ENCODE peak calls at places on chromosomes 1 and 21, in four cellular contexts. N is HFF-Myc, Z is nephron progenitor cell, W is RWPE2. G is an unnamed sample.

GRCh38 chr1:228312091-228312764 is 94.4 kb downstream of the TRIM11 start:
- DNase-seq in Z (no peak), N (no peak), W (no peak), G (peak; percentile 9)

GRCh38 chr1:119968068-119968492 is 71.8 kb upstream of the ADAM30 start:
- DNase-seq in W (no peak), N (no peak), Z (peak; percentile 66), G (peak; percentile 53)

GRCh38 chr1:25245809-25246599 is 1.2 kb downstream of the RSRP1 start:
- DNase-seq in N (no peak), W (no peak), Z (no peak), G (no peak)

GRCh38 chr1:1198423-1199140 is 7.8 kb downstream of the TNFRSF18 start:
- DNase-seq in N (no peak), Z (peak; percentile 5), W (no peak), G (no peak)

GRCh38 chr1:39625462-39626273 is 13.8 kb downstream of the HEYL start:
- DNase-seq in N (no peak), W (no peak), Z (no peak), G (no peak)

GRCh38 chr1:246308533-246309075 is 198.5 kb downstream of the SMYD3 start:
- DNase-seq in N (no peak), Z (no peak), W (no peak), G (no peak)

GRCh38 chr1:234488054-234488953 is 9.3 kb upstream of the TARBP1 start:
- DNase-seq in Z (no peak), W (no peak), N (no peak), G (no peak)

GRCh38 chr1:207362962-207363858 is 41.7 kb downstream of the CD55 start:
- DNase-seq in Z (no peak), W (no peak), N (no peak), G (no peak)

GRCh38 chr1:38000529-38001453 is 4.5 kb downstream of the FHL3 start:
- DNase-seq in Z (no peak), W (no peak), N (peak; percentile 75), G (no peak)

GRCh38 chr1:237042892-237043576 is 1.1 kb downstream of the RYR2 start:
- DNase-seq in Z (peak; percentile 54), N (no peak), W (no peak), G (no peak)

GRCh38 chr1:35807614-35808375 is at the start of gene AGO4:
- DNase-seq in W (no peak), Z (peak; percentile 79), N (peak; percentile 9), G (peak; percentile 52)

GRCh38 chr1:67791686-67792475 is 41.4 kb downstream of the GNG12 start:
- DNase-seq in N (peak; percentile 70), Z (no peak), W (peak; percentile 66), G (no peak)

GRCh38 chr21:41477641-41478318 is 30.2 kb downstream of the TMPRSS2 start:
- DNase-seq in Z (no peak), N (no peak), W (no peak), G (no peak)

GRCh38 chr1:236338096-236338495 is 56.0 kb upstream of the EDARADD start:
- DNase-seq in W (no peak), N (no peak), Z (no peak), G (no peak)

GRCh38 chr1:69523032-69523431 is 44.7 kb upstream of the LRRC7 start:
- DNase-seq in Z (no peak), N (peak; percentile 33), W (no peak), G (no peak)

GRCh38 chr21:44845418-44846200 is 27.7 kb upstream of the SUMO3 start:
- DNase-seq in W (peak; percentile 75), N (no peak), Z (peak; percentile 81), G (peak; percentile 26)

GRCh38 chr1:73401666-73402065 is 796.3 kb downstream of the LRRIQ3 start:
- DNase-seq in Z (no peak), N (no peak), W (no peak), G (no peak)

GRCh38 chr1:46477153-46477929 is 12.3 kb upstream of the DMBX1 start:
- DNase-seq in Z (peak; percentile 83), W (no peak), N (peak; percentile 17), G (peak; percentile 67)

GRCh38 chr1:162627662-162628296 is 4.5 kb upstream of the DDR2 start:
- DNase-seq in Z (no peak), N (no peak), W (no peak), G (no peak)

GRCh38 chr1:78553859-78554258 is 63.1 kb downstream of the PTGFR start:
- DNase-seq in N (no peak), Z (no peak), W (no peak), G (no peak)

GRCh38 chr1:181010789-181011188 is 11.9 kb downstream of the STX6 start:
- DNase-seq in W (no peak), Z (no peak), N (no peak), G (no peak)

GRCh38 chr1:168535536-168535935 is 8.3 kb downstream of the XCL2 start:
- DNase-seq in W (no peak), Z (no peak), N (no peak), G (no peak)

GRCh38 chr1:17204546-17205440 is at the start of gene PADI1:
- DNase-seq in Z (no peak), N (no peak), W (no peak), G (no peak)

GRCh38 chr1:92503043-92503925 is 16.6 kb upstream of the GFI1 start:
- DNase-seq in W (no peak), Z (no peak), N (no peak), G (no peak)

GRCh38 chr1:52423771-52424170 is 19.4 kb downstream of the PRPF38A start:
- DNase-seq in W (no peak), Z (no peak), N (no peak), G (no peak)

GRCh38 chr1:184228558-184228957 is 158.3 kb upstream of the C1orf21 start:
- DNase-seq in N (no peak), W (no peak), Z (no peak), G (no peak)

GRCh38 chr1:78359666-78360065 is 131.1 kb upstream of the PTGFR start:
- DNase-seq in Z (no peak), N (no peak), W (no peak), G (no peak)

GRCh38 chr1:166489356-166489669 is 322.5 kb upstream of the FAM78B start:
- DNase-seq in Z (no peak), W (no peak), N (no peak), G (no peak)

GRCh38 chr1:166485620-166486019 is 318.8 kb upstream of the FAM78B start:
- DNase-seq in Z (no peak), W (no peak), N (no peak), G (no peak)

GRCh38 chr1:166489670-166490436 is 323.1 kb upstream of the FAM78B start:
- DNase-seq in Z (no peak), N (no peak), W (no peak), G (peak; percentile 34)

GRCh38 chr1:166490437-166490784 is 323.6 kb upstream of the FAM78B start:
- DNase-seq in N (no peak), W (no peak), Z (no peak), G (peak; percentile 17)

GRCh38 chr1:166488327-166488726 is 321.5 kb upstream of the FAM78B start:
- DNase-seq in Z (no peak), W (no peak), N (no peak), G (no peak)
- TF ChIP-seq CTCF in Z (no peak), W (no peak), N (no peak), G (no peak)

DNA sequence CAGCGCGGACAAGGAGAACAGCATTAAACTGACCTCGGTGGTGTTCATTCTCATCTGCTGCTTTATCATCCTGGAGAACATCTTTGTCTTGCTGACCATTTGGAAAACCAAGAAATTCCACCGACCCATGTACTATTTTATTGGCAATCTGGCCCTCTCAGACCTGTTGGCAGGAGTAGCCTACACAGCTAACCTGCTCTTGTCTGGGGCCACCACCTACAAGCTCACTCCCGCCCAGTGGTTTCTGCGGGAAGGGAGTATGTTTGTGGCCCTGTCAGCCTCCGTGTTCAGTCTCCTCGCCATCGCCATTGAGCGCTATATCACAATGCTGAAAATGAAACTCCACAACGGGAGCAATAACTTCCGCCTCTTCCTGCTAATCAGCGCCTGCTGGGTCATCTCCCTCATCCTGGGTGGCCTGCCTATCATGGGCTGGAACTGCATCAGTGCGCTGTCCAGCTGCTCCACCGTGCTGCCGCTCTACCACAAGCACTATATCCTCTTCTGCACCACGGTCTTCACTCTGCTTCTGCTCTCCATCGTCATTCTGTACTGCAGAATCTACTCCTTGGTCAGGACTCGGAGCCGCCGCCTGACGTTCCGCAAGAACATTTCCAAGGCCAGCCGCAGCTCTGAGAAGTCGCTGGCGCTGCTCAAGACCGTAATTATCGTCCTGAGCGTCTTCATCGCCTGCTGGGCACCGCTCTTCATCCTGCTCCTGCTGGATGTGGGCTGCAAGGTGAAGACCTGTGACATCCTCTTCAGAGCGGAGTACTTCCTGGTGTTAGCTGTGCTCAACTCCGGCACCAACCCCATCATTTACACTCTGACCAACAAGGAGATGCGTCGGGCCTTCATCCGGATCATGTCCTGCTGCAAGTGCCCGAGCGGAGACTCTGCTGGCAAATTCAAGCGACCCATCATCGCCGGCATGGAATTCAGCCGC is 2.5 kb downstream of the S1PR1 start:
- DNase-seq in Z (no peak), W (no peak), N (no peak), G (no peak)
- TF ChIP-seq CTCF in Z (peak; percentile 14), W (peak; percentile 78), N (no peak), G (no peak)

DNA sequence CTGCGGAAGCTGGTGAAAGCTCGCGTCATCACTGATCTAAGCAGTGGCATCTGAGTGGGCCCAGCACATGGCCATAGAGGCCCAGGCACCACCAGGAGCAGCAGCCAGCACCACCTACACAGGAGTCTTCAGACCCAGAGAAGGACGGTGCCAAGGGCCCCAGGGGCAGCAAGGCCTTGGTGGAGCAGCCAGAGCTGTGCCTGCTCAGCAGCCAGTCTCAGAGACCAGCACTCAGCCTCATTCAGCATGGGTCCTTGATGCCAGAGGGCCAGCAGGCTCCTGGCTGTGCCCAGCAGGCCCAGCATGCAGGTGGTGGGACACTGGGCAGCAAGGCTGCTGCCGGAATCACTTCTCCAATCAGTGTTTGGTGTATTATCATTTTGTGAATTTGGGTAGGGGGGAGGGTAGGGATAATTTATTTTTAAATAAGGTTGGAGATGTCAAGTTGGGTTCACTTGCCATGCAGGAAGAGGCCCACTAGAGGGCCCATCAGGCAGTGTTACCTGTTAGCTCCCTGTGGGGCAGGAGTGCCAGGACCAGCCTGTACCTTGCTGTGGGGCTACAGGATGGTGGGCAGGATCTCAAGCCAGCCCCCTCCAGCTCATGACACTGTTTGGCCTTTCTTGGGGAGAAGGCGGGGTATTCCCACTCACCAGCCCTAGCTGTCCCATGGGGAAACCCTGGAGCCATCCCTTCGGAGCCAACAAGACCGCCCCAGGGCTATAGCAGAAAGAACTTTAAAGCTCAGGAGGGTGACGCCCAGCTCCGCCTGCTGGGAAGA is 3.2 kb upstream of the ARTN start:
- DNase-seq in N (no peak), Z (no peak), W (no peak), G (no peak)
- TF ChIP-seq CTCF in N (peak; percentile 42), Z (peak; percentile 47), W (peak; percentile 57), G (no peak)

DNA sequence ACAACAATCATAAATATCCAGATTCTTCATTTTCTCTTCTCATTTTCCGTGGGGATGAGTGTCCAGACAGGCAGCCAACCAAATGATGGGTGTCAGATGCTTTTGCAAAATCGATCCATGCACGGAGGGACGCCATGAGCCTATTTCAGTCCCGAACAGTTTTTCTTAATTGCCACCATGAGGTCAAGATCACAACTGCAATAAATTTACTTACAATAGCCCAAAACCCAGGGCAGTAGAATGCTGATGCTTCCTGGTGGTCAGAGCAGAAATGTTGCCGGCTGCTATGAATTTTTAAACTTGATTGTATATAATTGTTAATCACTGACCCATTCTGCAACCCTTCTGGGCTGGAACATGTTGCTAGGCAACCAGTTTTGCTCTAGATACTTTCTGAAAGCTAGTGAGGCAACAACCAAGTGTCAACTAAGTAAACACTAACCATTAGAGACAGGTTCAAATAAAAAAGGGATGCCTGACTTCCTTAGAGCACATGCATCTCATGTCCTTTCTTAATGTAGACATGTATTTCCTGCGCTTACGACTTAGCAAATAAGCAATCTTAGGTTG is 132.6 kb upstream of the TIAM1 start:
- DNase-seq in N (no peak), Z (no peak), W (no peak), G (no peak)
- TF ChIP-seq CTCF in N (no peak), Z (no peak), W (no peak), G (no peak)

GRCh38 chr1:209850342-209850979 is 22.7 kb downstream of the UTP25 start:
- DNase-seq in N (no peak), W (no peak), Z (peak; percentile 68), G (no peak)
- TF ChIP-seq CTCF in N (peak; percentile 90), W (peak; percentile 70), Z (peak; percentile 61), G (no peak)